ENCODE peak calls at places on chromosomes 2 and 18, in ten cellular contexts. U is foreskin fibroblast; X is CD8-positive, alpha-beta T cell; T is NCI-H1105; I is left cardiac atrium; A is activated T-cell treated with anti-CD3 and anti-CD28 coated beads for 1 hour; R is NCI-H69; G is epithelial cell of esophagus; L is endothelial cell; D is BE2C. N is an unnamed sample.

GRCh38 chr2:174681983-174682577 is 82.2 kb downstream of the CHRNA1 start:
- DNase-seq in U (no peak), X (peak), T (no peak), I (peak), A (peak), R (peak), G (peak), L (peak), D (peak), N (peak)

GRCh38 chr2:133773862-133774674 is 205.8 kb upstream of the NCKAP5 start:
- DNase-seq in U (no peak), X (no peak), T (no peak), I (no peak), A (no peak), R (no peak), G (no peak), L (no peak), D (no peak), N (no peak)

GRCh38 chr2:30741576-30741975 is 65.7 kb downstream of the CAPN13 start:
- DNase-seq in U (no peak), X (no peak), T (no peak), I (no peak), A (no peak), R (peak), G (no peak), L (no peak), D (no peak), N (no peak)

GRCh38 chr2:111919794-111920608 is 21.6 kb downstream of the MERTK start:
- DNase-seq in U (peak), X (no peak), T (no peak), I (peak), A (no peak), R (no peak), G (no peak), L (no peak), D (no peak), N (peak)

GRCh38 chr18:76528477-76529432 is 33.7 kb upstream of the ZNF516 start:
- DNase-seq in U (peak), X (no peak), T (peak), I (no peak), A (no peak), R (peak), G (peak), L (peak), D (no peak), N (no peak)

GRCh38 chr2:232959139-232959538 is 53.9 kb downstream of the NGEF start:
- DNase-seq in U (no peak), X (no peak), T (no peak), I (no peak), A (no peak), R (no peak), G (no peak), L (no peak), D (no peak), N (no peak)

GRCh38 chr2:201820385-201821007 is 14.2 kb downstream of the CDK15 start:
- DNase-seq in U (no peak), X (no peak), T (no peak), I (no peak), A (no peak), R (peak), G (no peak), L (no peak), D (no peak), N (no peak)

GRCh38 chr2:101388232-101388631 is 929 bp upstream of the CREG2 start:
- DNase-seq in U (peak), X (no peak), T (no peak), I (no peak), A (no peak), R (no peak), G (peak), L (no peak), D (no peak), N (peak)

GRCh38 chr2:215431290-215431689 is 4.6 kb downstream of the FN1 start:
- DNase-seq in U (no peak), X (no peak), T (no peak), I (no peak), A (no peak), R (no peak), G (no peak), L (no peak), D (no peak), N (no peak)

GRCh38 chr2:47038656-47039501 is 116.2 kb downstream of the STPG4 start:
- DNase-seq in U (no peak), X (no peak), T (no peak), I (no peak), A (no peak), R (peak), G (peak), L (no peak), D (no peak), N (no peak)

GRCh38 chr2:158228943-158229508 is 127.3 kb downstream of the UPP2 start:
- DNase-seq in U (no peak), X (no peak), T (no peak), I (no peak), A (no peak), R (no peak), G (no peak), L (no peak), D (no peak), N (no peak)

GRCh38 chr18:26133652-26134051 is at the start of gene PSMA8:
- DNase-seq in U (no peak), X (peak), T (no peak), I (peak), A (peak), R (no peak), G (no peak), L (peak), D (no peak), N (no peak)

GRCh38 chr2:151306621-151307020 is 17.2 kb upstream of the NMI start:
- DNase-seq in U (peak), X (no peak), T (no peak), I (no peak), A (no peak), R (no peak), G (peak), L (no peak), D (no peak), N (no peak)